ENCODE peak calls at places on chromosomes 13 and 19, in five cellular contexts. O is A549, Y is IMR-90, T is H1, M is K562. L is an unnamed sample.

GRCh38 chr13:44108345-44108858 is 228.7 kb downstream of the LACC1 start:
- DNase-seq in M (no peak), Y (no peak), T (no peak), O (peak), L (peak)

GRCh38 chr13:110801044-110801443 is 87.5 kb downstream of the ING1 start:
- DNase-seq in T (no peak), M (no peak), O (no peak), Y (no peak), L (no peak)

GRCh38 chr19:33797821-33798633 is 1.4 kb downstream of the KCTD15 start:
- DNase-seq in Y (peak), T (peak), M (peak), O (peak), L (no peak)

GRCh38 chr19:23882493-23882892 is 32.2 kb upstream of the ZNF726 start:
- DNase-seq in M (no peak), Y (no peak), T (no peak), O (no peak), L (peak)

GRCh38 chr19:7888145-7888825 is at the start of gene LRRC8E:
- DNase-seq in T (peak), Y (peak), O (peak), M (peak), L (peak)

GRCh38 chr13:21113851-21114306 is 52.5 kb upstream of the LATS2 start:
- DNase-seq in T (no peak), Y (no peak), O (no peak), M (no peak), L (no peak)

GRCh38 chr19:6536138-6536671 is 5.4 kb downstream of the TNFSF9 start:
- DNase-seq in O (peak), T (peak), Y (no peak), M (peak), L (peak)

GRCh38 chr19:6459356-6460098 is at the start of gene SLC25A23:
- DNase-seq in M (peak), Y (peak), O (peak), T (peak), L (peak)

GRCh38 chr13:50921706-50922105 is 12.1 kb downstream of the RNASEH2B start:
- DNase-seq in T (no peak), M (no peak), Y (no peak), O (no peak), L (no peak)

DNA sequence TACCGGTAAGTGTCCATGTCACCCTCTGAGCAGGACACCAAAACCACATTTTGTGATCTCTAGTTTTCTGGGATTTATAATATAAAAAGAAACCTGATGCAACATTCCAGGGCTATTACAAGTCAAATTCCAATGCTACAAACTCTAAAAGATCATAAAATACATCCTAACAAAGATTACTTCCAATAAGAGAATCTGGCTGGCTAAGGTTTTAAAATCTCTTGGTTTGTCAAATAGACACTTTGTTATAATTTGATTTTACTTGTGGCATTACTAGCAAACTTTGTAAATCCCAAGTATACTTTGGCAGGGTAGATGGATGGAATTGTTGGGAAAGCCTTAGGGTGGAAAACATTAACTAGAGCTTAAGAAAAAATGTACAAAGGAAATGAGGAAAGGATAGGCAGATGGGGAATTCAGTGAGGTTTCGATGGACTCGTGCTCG is 74.0 kb upstream of the POMP start:
- DNase-seq in O (no peak), M (no peak), Y (peak), T (no peak), L (no peak)
- TF ChIP-seq MAFK in O (no peak), M (no peak), Y (no peak), T (no peak), L (no peak)

GRCh38 chr13:35292329-35292728 is 184.2 kb downstream of the MAB21L1 start:
- DNase-seq in Y (no peak), T (no peak), O (no peak), M (no peak), L (no peak)

DNA sequence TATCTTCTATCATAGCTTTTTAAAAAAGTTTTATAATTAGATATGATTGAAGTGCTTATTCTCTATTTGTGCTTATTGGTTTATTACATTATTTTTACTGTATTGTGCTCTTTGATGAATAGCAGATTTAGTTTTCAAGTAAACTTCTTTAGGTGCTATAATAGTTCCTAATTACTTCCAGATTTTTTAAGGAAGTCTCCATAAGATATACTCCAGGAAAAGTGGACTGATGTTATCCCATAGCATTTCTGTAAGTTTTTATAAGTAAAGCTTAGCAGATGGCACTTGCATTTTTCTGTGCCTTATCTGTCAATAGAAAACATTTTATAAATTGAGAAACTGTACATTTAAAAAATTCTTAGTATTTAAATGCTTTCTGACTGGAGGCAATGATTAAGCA is 182.9 kb downstream of the MAB21L1 start:
- DNase-seq in O (no peak), M (no peak), Y (no peak), T (no peak), L (no peak)
- TF ChIP-seq MAFK in O (no peak), M (no peak), Y (no peak), T (no peak), L (no peak)

DNA sequence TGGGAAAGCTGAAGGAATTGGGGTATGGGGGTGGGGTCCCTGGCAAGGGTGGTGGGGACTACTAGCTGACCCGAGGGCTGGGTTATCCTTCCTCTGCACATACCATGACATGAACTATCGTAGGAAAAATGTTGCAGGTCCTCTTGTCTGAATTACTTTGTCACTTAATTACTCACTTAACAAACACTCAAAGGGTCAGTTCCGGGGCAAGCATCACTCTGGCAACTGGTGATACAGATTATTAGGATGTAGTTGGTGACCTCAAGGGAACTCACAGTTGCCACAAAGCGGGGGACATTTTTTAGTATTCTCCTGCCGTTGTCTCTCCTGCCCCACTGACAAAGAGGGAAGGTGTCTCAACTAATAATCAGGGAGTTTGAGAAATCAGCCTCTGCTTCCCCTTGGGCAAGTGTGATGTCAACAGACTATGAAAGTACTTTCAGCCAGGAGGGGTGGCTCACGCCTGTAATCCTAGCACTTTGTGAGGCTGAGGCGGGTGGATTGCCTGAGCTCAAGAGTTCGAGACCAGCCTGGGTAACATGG is 10.4 kb downstream of the DNAJB1 start:
- DNase-seq in Y (peak), T (no peak), O (no peak), M (no peak), L (peak)
- TF ChIP-seq MAFK in Y (no peak), T (no peak), O (no peak), M (no peak), L (no peak)

DNA sequence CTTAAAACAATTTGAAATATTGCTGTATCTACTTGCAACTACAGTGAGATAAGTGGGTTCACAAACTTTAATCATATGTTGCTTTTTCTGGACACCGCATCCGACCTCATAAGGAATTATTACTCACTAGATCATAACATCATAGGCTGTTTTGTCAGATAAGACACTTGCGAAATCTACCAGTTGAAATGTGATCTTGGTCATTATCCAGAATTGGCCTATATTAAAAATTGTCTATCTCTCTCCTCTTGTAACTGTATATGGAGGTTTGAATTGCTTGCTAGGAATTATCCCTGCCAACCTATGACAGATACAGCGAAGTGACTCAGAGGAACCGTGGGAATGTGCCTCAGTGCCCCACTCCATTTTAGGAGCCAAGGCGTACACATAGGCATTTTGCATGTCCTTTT is 117.0 kb upstream of the POSTN start:
- DNase-seq in O (no peak), M (no peak), Y (peak), T (no peak), L (no peak)
- TF ChIP-seq MAFK in O (no peak), M (no peak), Y (no peak), T (no peak), L (no peak)

DNA sequence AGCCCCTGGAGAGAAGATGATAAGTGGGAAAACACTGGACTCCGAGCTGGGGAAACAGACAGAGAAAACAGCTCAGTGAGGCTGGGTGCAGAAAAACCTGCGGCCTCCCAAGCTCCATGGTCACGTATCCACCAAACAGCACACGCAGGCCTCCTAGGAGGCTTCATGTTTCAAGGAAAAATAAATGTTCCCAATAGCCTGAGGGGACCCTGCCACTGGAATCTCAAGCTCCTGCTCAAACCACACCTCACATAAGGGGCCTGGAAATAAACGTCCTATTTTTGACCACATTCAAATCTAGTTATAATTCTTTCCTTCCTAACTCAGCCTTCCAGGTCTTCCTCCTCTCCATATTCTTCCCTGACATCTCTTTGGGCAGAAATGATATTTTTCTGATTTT is 225.7 kb downstream of the ABCC4 start:
- DNase-seq in Y (no peak), T (no peak), O (no peak), M (no peak), L (no peak)
- TF ChIP-seq MAFK in Y (no peak), T (no peak), O (no peak), M (no peak), L (no peak)

GRCh38 chr19:14440049-14440448 is 6.9 kb downstream of the PKN1 start:
- DNase-seq in Y (no peak), O (no peak), T (no peak), M (peak), L (no peak)
- TF ChIP-seq MAFK in Y (no peak), O (no peak), T (no peak), M (no peak), L (no peak)

DNA sequence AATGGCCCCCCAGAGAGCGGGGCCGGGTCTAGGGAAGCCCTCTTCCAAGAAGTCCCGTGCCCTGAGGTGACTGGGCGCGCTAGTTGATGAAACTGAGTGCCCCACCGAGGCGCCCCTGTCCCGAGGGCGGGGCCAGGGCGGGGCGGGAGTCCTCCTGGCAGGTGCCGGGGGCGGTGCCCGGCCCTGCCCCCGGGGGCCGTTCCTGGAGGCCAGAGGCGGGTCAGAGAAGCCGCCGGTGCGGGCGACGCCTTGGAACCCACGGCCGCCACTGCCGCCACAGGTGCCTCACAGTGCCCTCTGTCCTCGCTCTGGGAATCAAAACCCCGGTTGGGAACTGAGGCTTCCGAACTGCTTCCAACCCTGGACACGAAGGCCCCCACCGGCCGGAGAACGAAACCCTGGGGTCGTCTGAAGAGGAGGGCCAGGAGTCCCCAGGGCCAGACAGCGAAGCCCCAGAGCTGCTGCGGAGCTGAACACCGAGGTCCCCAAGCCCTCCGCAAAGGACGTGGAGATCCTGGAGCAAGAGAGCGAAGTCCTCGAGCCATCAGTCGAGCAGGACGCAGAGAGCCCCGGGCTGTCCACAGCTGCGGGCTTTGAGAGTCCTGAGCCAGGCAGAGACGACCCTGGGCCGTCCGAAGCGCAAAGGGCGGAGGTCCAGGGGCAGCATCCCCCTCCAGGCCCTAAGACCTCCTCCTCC is at the start of gene MISP3:
- DNase-seq in Y (no peak), M (peak), O (no peak), T (no peak), L (no peak)
- TF ChIP-seq MAFK in Y (no peak), M (no peak), O (no peak), T (no peak), L (no peak)